ENCODE peak calls at places on chromosomes 13 and 19, in four cellular contexts. G, N, O and Y are unnamed samples.

GRCh38 chr19:46736544-46737274 is 9.1 kb upstream of the FKRP start:
- DNase-seq in N (no peak), G (no peak), O (no peak), Y (peak; percentile 72)

GRCh38 chr13:103161476-103161875 is 95.3 kb upstream of the SLC10A2 start:
- DNase-seq in N (no peak), O (no peak), G (no peak), Y (no peak)

GRCh38 chr19:22326219-22326618 is 40.0 kb downstream of the ZNF729 start:
- DNase-seq in O (no peak), N (no peak), G (no peak), Y (no peak)

GRCh38 chr19:51327066-51327985 is 14.6 kb downstream of the VSIG10L start:
- DNase-seq in O (peak; percentile 38), G (peak; percentile 59), N (no peak), Y (peak; percentile 95)

GRCh38 chr13:101576977-101577376 is 124.5 kb downstream of the ITGBL1 start:
- DNase-seq in G (peak; percentile 69), O (no peak), N (no peak), Y (no peak)

GRCh38 chr13:113350065-113350937 is 13.6 kb downstream of the GRTP1 start:
- DNase-seq in N (no peak), O (no peak), G (peak; percentile 20), Y (no peak)

GRCh38 chr19:57317503-57317902 is 2.8 kb upstream of the ZNF543 start:
- DNase-seq in O (no peak), N (no peak), G (no peak), Y (no peak)

GRCh38 chr19:42024622-42025111 is 30.6 kb upstream of the ATP1A3 start:
- DNase-seq in G (no peak), O (no peak), N (no peak), Y (no peak)

GRCh38 chr19:39974377-39975155 is 3.6 kb downstream of the PSMC4 start:
- DNase-seq in O (no peak), G (no peak), N (no peak), Y (no peak)

GRCh38 chr13:71851541-71851940 is 15.5 kb downstream of the DACH1 start:
- DNase-seq in G (no peak), N (no peak), O (no peak), Y (no peak)
- TF ChIP-seq FOSL1 in G (no peak), N (no peak), O (no peak), Y (no peak)

GRCh38 chr13:87810920-87811344 is 139.8 kb downstream of the SLITRK5 start:
- DNase-seq in N (no peak), G (no peak), O (no peak), Y (no peak)
- TF ChIP-seq FOSL1 in N (no peak), G (no peak), O (no peak), Y (no peak)

GRCh38 chr19:543912-544608 is at the start of gene GZMM:
- DNase-seq in N (no peak), G (no peak), O (no peak), Y (peak; percentile 60)
- TF ChIP-seq FOSL1 in N (no peak), G (no peak), O (no peak), Y (no peak)

GRCh38 chr19:32017341-32017948 is 328.0 kb upstream of the ZNF507 start:
- DNase-seq in O (no peak), G (no peak), N (no peak), Y (no peak)
- TF ChIP-seq FOSL1 in O (no peak), G (no peak), N (no peak), Y (no peak)

GRCh38 chr19:56141416-56141992 is 417 bp downstream of the ZNF444 start:
- DNase-seq in G (no peak), N (no peak), O (no peak), Y (peak; percentile 29)
- TF ChIP-seq FOSL1 in G (no peak), N (no peak), O (no peak), Y (no peak)

DNA sequence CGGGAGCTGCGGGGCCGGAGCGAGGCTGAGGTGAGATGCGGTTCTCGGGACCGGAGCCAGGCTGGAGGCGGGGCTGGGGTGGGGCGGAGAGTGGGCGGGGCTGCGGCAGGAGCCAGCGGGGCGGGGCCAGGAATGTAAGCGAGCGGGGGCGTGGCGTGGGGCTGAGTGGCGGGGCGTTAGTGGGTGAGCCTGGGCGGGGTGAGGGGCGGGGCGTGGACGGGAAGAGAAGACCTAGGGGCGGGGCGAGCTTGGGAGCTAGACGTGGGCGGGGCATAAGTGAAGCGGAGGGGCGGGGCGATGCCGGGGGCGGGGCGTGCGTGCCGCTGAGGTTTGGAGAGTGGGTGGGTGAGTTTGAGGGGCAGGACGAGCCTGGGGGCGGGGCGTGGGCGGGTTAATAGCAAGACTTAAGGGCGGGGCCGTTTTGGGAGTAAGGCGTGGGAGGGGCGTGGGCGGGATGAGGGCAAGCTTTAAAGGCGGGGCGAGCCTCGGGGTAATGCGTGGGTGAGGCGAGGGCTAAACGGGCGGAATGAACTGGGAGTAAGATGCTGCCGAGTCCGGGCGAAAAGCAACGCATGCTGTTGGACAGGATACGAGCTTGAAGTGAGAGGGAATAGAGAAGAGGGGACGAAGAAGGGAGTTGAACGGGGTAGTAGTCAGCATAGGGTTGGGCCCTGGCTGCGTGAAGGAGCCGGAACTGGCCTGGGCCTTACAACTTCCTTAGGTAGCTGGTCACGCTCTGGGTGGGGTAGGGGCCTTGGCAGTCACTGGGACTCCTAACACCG is 573 bp downstream of the SNAPC2 start:
- DNase-seq in G (peak; percentile 77), N (peak; percentile 89), O (peak; percentile 85), Y (peak; percentile 95)
- TF ChIP-seq FOSL1 in G (no peak), N (no peak), O (no peak), Y (no peak)